ENCODE peak calls at places on chromosomes 5 and 9, in four cellular contexts. V is WTC11, X is Peyer's patch, Q is IMR-90. T is an unnamed sample.

GRCh38 chr5:14706615-14707021 is 42.1 kb downstream of the OTULIN start:
- DNase-seq in X (no peak), V (no peak), Q (peak; percentile 79), T (peak; percentile 72)

GRCh38 chr5:6788439-6788838 is 75.2 kb downstream of the TENT4A start:
- DNase-seq in Q (no peak), V (no peak), X (no peak), T (no peak)

GRCh38 chr9:33211695-33212393 is 28.1 kb upstream of the SPINK4 start:
- DNase-seq in X (peak; percentile 71), V (peak; percentile 31), Q (peak; percentile 38), T (no peak)

GRCh38 chr5:107937198-107937597 is 266.5 kb upstream of the EFNA5 start:
- DNase-seq in X (no peak), V (no peak), Q (no peak), T (no peak)

GRCh38 chr5:34905564-34905963 is 9.7 kb downstream of the RAD1 start:
- DNase-seq in V (no peak), X (no peak), Q (no peak), T (no peak)

GRCh38 chr5:159902444-159903121 is 13.7 kb upstream of the ADRA1B start:
- DNase-seq in X (no peak), Q (peak; percentile 46), V (no peak), T (no peak)

GRCh38 chr5:166032601-166033000 is 2258.8 kb upstream of the WWC1 start:
- DNase-seq in X (no peak), V (no peak), Q (no peak), T (no peak)

GRCh38 chr9:107214915-107215314 is 68.2 kb upstream of the RAD23B start:
- DNase-seq in Q (peak; percentile 26), X (no peak), V (no peak), T (no peak)

GRCh38 chr5:34034497-34035327 is 8.3 kb downstream of the C1QTNF3 start:
- DNase-seq in X (no peak), V (no peak), Q (no peak), T (no peak)

GRCh38 chr5:1181451-1182359 is 19.7 kb upstream of the SLC6A19 start:
- DNase-seq in X (peak; percentile 89), V (no peak), Q (no peak), T (no peak)

GRCh38 chr5:160245506-160246100 is 16.3 kb downstream of the FABP6 start:
- DNase-seq in V (no peak), X (no peak), Q (no peak), T (no peak)

T was measured in MV-4-11.